ENCODE peak calls at places on chromosomes 5 and 9, in nine cellular contexts. O is GM23248, D is SK-N-SH, A is OCI-LY7, J is HCT116, E is hepatocyte, V is MM.1S, G is neural progenitor cell, Z is GM23338. R is an unnamed sample. For H3K4me1, the result is how much of the 10 kb centered on the place peaks cover.

GRCh38 chr5:154690488-154690887 is 64.7 kb upstream of the LARP1 start:
- DNase-seq in E (no peak), J (no peak), V (no peak), O (no peak), D (no peak), G (no peak), A (no peak), Z (peak), R (no peak)

GRCh38 chr5:150663936-150664335 is 2.9 kb downstream of the MYOZ3 start:
- DNase-seq in O (peak), J (no peak), E (no peak), D (no peak), G (no peak), A (no peak), V (no peak), Z (no peak), R (no peak)

GRCh38 chr5:95060100-95060499 is 224.8 kb downstream of the MCTP1 start:
- DNase-seq in J (no peak), V (no peak), E (no peak), G (no peak), Z (no peak), D (no peak), A (no peak), O (no peak), R (no peak)

GRCh38 chr5:149959406-149960236 is 937 bp upstream of the SLC26A2 start:
- DNase-seq in J (peak), E (peak), G (peak), D (peak), V (peak), Z (peak), A (peak), O (peak), R (peak)

GRCh38 chr5:29015523-29015922 is 1977.1 kb upstream of the CDH9 start:
- DNase-seq in J (no peak), G (no peak), Z (no peak), E (no peak), V (no peak), A (no peak), D (no peak), O (no peak), R (no peak)

GRCh38 chr9:133148351-133149129 is 15.2 kb downstream of the GBGT1 start:
- DNase-seq in O (peak), G (peak), E (peak), A (peak), Z (peak), D (peak), J (no peak), V (peak), R (no peak)

GRCh38 chr9:87606921-87607521 is 109.4 kb downstream of the DAPK1 start:
- DNase-seq in J (no peak), V (no peak), G (peak), A (no peak), D (no peak), Z (no peak), E (no peak), O (peak), R (no peak)

GRCh38 chr9:101465330-101465915 is 29.8 kb upstream of the ALDOB start:
- DNase-seq in D (no peak), A (peak), Z (peak), J (peak), G (peak), V (no peak), E (peak), O (peak), R (peak)

GRCh38 chr9:91192785-91193657 is 168.7 kb downstream of the AUH start:
- DNase-seq in V (peak), A (peak), G (peak), J (peak), O (peak), E (peak), Z (peak), D (peak), R (peak)

GRCh38 chr5:6730807-6731206 is 17.6 kb downstream of the TENT4A start:
- DNase-seq in J (no peak), A (no peak), D (no peak), V (no peak), O (no peak), E (no peak), G (no peak), Z (no peak), R (no peak)

GRCh38 chr5:97297063-97297715 is 114.1 kb upstream of the RIOK2 start:
- DNase-seq in E (peak), V (peak), O (peak), J (peak), D (peak), A (peak), G (peak), Z (peak), R (peak)

GRCh38 chr9:70315389-70315788 is 56.6 kb downstream of the SMC5 start:
- DNase-seq in E (no peak), Z (no peak), G (no peak), A (no peak), J (no peak), O (peak), V (no peak), D (no peak), R (peak)

GRCh38 chr5:22916393-22916792 is 63.2 kb upstream of the CDH12 start:
- DNase-seq in J (no peak), Z (no peak), O (no peak), D (no peak), E (no peak), A (no peak), V (no peak), G (no peak), R (no peak)

GRCh38 chr5:126686451-126687126 is 85.8 kb downstream of the PHAX start:
- DNase-seq in G (no peak), E (no peak), A (peak), D (no peak), Z (no peak), J (no peak), V (no peak), O (no peak), R (no peak)

GRCh38 chr5:78746990-78747389 is 98.4 kb upstream of the LHFPL2 start:
- DNase-seq in O (no peak), V (no peak), G (peak), D (no peak), E (no peak), Z (peak), J (no peak), A (no peak), R (no peak)

GRCh38 chr9:132114102-132114707 is 34.5 kb upstream of the MED27 start:
- DNase-seq in D (no peak), O (peak), G (peak), E (peak), V (peak), J (no peak), A (no peak), Z (peak), R (peak)

GRCh38 chr9:105114956-105115728 is 129.3 kb upstream of the SLC44A1 start:
- DNase-seq in J (no peak), E (no peak), V (peak), O (no peak), Z (no peak), D (no peak), G (no peak), A (peak), R (peak)

GRCh38 chr5:179608131-179608581 is 15.3 kb downstream of the HNRNPH1 start:
- DNase-seq in Z (no peak), D (no peak), A (peak), J (no peak), E (no peak), G (no peak), V (peak), O (no peak), R (no peak)

DNA sequence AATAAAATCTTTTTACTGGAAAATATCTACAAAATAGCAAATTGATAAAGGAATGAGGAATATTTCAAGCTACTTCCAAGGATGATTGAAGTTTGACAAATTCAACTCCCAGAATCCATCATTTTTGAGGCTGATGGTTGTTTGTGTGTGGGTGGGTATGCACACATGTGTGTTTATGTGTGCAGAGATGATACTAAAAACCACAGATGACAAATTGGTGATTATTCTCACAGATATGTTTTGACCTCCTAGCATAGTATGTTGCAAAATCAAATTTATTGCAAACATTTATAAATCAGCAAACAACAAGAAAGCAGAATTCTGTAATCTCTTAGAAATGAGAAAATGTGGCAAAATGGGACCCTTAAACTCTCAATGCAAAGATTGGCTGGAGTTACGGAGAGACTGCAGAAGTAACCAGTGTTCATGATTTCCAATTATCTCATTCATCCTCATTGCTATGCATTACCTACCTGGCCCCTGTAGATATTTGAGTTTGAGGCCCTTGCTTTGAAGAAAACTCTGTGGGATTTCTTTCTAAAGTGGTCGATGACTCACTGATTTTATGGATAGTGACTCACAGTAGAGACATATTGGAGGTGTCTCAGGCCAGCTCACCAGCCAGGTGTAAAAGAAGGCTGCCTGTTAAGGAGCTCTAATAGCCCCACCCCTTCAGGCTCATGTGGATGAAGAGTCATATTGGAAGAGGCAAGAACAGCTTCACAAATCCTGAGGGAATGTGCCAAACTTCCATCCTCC is 44.6 kb upstream of the TMC1 start:
- DNase-seq in V (no peak), J (peak), D (no peak), E (peak), O (peak), A (no peak), Z (peak), G (no peak), R (peak)
- TF ChIP-seq EZH2phosphoT487 in V (no peak), J (no peak), D (no peak), E (no peak), O (no peak), A (no peak), Z (no peak), G (no peak), R (no peak)

DNA sequence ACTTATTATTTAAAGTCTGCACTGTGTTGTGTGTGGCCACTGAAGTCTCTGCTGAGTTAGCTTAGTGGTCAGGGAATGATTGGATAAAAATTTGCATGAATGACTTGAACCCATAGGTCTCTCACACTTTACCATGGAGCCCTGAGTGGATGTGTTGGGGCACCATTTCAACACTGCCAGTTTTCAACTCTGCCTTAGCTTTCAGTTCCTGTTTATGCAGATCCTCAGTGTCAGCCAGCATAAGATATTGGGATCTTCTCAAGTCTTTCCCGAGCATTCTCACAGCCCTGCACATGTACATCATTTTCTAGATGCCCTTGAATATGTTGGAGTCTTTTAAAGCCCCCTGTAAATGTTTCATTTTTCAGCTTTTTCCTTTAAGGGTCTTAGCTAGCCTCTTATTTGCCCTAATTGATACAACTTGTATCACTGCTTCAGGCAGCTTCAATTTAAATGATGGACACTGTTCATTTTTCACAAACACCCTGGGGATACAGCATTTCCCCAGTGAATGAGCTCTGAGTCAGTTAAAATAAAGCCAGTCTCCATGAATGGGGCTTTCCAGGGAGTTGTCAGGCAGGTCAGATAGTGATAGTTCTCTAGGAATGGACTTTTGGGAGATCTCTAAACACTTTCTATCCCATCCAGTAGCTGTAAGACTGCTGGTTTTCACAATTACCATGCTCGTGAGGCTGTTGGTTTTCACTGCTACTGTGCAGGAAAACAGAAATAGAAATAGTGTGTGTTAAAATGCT is 211.9 kb upstream of the PAPPA start:
- DNase-seq in V (no peak), O (peak), D (no peak), Z (no peak), G (no peak), A (no peak), J (no peak), E (no peak), R (peak)
- H3K4me1 ChIP-seq in V (under half), O (half or more), D (under half), Z (under half), G (under half), A (under half), J (under half), E (under half), R (under half)

GRCh38 chr9:84988621-84989020 is 319.1 kb downstream of the NTRK2 start:
- DNase-seq in E (no peak), J (no peak), O (no peak), Z (no peak), G (no peak), D (no peak), A (no peak), V (no peak), R (no peak)

GRCh38 chr9:84978761-84979160 is 309.2 kb downstream of the NTRK2 start:
- DNase-seq in J (no peak), A (no peak), Z (no peak), V (no peak), G (no peak), E (no peak), O (no peak), D (no peak), R (no peak)

DNA sequence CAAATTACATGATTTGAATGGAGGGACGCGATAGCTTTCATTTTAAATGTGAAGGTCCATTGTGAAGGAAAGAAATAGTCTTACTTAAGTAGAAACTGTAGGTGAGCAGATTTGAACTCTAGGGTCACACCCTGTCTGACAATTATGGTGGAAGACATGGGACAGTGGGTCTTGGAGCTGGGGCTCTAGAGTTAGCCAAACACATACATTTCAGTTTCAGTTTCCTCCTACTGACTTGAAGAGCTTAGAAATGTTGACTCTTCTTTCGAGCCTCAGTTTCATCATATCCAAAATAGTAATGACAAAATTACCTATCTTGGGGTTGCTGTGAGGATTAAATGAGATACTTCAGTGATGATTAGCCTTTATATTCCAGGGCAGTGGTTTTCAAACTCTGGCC is 314.2 kb downstream of the NTRK2 start:
- DNase-seq in A (no peak), D (no peak), V (peak), E (no peak), J (no peak), O (no peak), Z (no peak), G (no peak), R (no peak)
- TF ChIP-seq EZH2phosphoT487 in A (no peak), D (no peak), V (no peak), E (no peak), J (no peak), O (no peak), Z (no peak), G (no peak), R (no peak)

GRCh38 chr9:137222190-137223077 is at the start of gene RNF208:
- DNase-seq in O (peak), Z (peak), A (no peak), V (no peak), G (peak), D (peak), J (no peak), E (peak), R (no peak)
- H3K4me1 ChIP-seq in O (under half), Z (under half), A (under half), V (under half), G (under half), D (under half), J (half or more), E (under half), R (half or more)

GRCh38 chr5:74624931-74625505 is 15.5 kb downstream of the ENC1 start:
- DNase-seq in D (no peak), V (no peak), E (no peak), G (no peak), A (no peak), Z (no peak), O (no peak), J (no peak), R (no peak)

GRCh38 chr5:74625742-74626241 is 14.7 kb downstream of the ENC1 start:
- DNase-seq in O (no peak), J (no peak), A (peak), D (peak), E (no peak), Z (peak), G (no peak), V (no peak), R (no peak)

GRCh38 chr5:74622944-74623343 is 17.6 kb downstream of the ENC1 start:
- DNase-seq in D (no peak), A (no peak), Z (no peak), E (no peak), G (peak), J (no peak), O (no peak), V (no peak), R (no peak)

GRCh38 chr5:74624009-74624408 is 16.5 kb downstream of the ENC1 start:
- DNase-seq in J (no peak), A (no peak), V (no peak), Z (no peak), G (no peak), O (no peak), D (no peak), E (no peak), R (no peak)

DNA sequence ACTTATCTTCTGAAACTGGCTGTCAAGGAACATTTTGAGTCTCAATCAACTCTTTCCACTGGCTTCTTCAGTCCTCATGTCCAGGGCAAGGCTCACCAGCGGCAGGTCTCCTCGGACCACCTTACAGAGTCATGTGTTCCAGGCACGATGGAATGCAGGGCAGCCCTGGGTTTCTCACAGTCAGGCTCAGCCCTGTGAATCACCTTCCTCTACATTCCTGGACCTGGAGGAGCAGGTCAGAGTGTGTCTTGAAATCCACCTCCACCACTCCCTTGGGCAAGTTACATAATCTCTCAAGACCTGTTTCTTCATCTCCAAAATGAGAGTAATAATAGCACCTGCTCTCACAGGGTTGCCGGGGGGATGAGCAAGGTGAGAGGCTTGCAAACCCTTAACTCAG is 16.0 kb downstream of the ENC1 start:
- DNase-seq in Z (no peak), G (no peak), E (no peak), V (no peak), D (no peak), A (no peak), O (no peak), J (no peak), R (peak)
- TF ChIP-seq EZH2phosphoT487 in Z (no peak), G (no peak), E (no peak), V (no peak), D (no peak), A (no peak), O (no peak), J (no peak), R (no peak)